ENCODE peak calls at places on chromosomes 5 and 9, in nine cellular contexts. K is NCI-H1092 treated with DMSO at 0.1 percent for 48 hours; Z is stimulated activated CD8-positive, alpha-beta memory T cell treated with anti-CD3 and anti-CD28 coated beads, Interleukin-15, amount 100 ng/mL, for 24 hours; E is NCI-H524; S is cardiac muscle cell; Y is SW480; L is BJ; X is GM03348; O is posterior cingulate gyrus. T is an unnamed sample.

GRCh38 chr5:178232124-178232919 is at the start of gene PHYKPL:
- DNase-seq in Z (peak), L (no peak), O (peak), K (peak), E (peak), Y (peak), S (peak), X (peak), T (peak)

GRCh38 chr9:116087246-116087645 is 66.3 kb upstream of the PAPPA start:
- DNase-seq in Z (no peak), K (no peak), Y (no peak), O (no peak), X (no peak), S (peak), L (no peak), E (no peak), T (no peak)

GRCh38 chr5:67215592-67216471 is 19.2 kb upstream of the CD180 start:
- DNase-seq in K (peak), L (no peak), O (no peak), S (peak), X (no peak), Y (no peak), Z (no peak), E (no peak), T (peak)

GRCh38 chr9:14433841-14434511 is 120.0 kb upstream of the NFIB start:
- DNase-seq in Y (peak), Z (no peak), K (peak), L (no peak), X (peak), O (no peak), S (peak), E (peak), T (no peak)

GRCh38 chr5:92907914-92908606 is 673.0 kb downstream of the NR2F1-AS1 start:
- DNase-seq in O (no peak), X (peak), L (peak), Y (no peak), Z (no peak), S (peak), K (no peak), E (no peak), T (no peak)

GRCh38 chr5:82620957-82621600 is 342.9 kb upstream of the RPS23 start:
- DNase-seq in L (no peak), X (no peak), K (no peak), E (no peak), Z (no peak), Y (no peak), O (no peak), S (no peak), T (no peak)

GRCh38 chr5:51381801-51382507 is 1.3 kb upstream of the ISL1 start:
- DNase-seq in X (no peak), Z (no peak), L (no peak), K (peak), E (peak), S (no peak), O (no peak), Y (no peak), T (no peak)

GRCh38 chr5:66722653-66723052 is 126.5 kb downstream of the MAST4 start:
- DNase-seq in L (no peak), K (no peak), S (no peak), E (no peak), O (no peak), Z (no peak), X (no peak), Y (no peak), T (no peak)

GRCh38 chr9:2150338-2150737 is 135.2 kb downstream of the SMARCA2 start:
- DNase-seq in L (no peak), K (no peak), S (no peak), E (no peak), X (no peak), Y (no peak), Z (no peak), O (no peak), T (no peak)

GRCh38 chr5:135112008-135112670 is 78.1 kb upstream of the PITX1 start:
- DNase-seq in Z (no peak), E (peak), Y (no peak), S (no peak), K (no peak), O (no peak), X (no peak), L (no peak), T (no peak)

GRCh38 chr5:112614285-112614684 is 123.4 kb upstream of the APC start:
- DNase-seq in K (no peak), S (no peak), E (no peak), Z (no peak), L (no peak), O (no peak), X (no peak), Y (no peak), T (no peak)

GRCh38 chr9:132712753-132713152 is 42.5 kb downstream of the GTF3C4 start:
- DNase-seq in X (no peak), Y (no peak), Z (no peak), L (no peak), K (no peak), O (no peak), E (no peak), S (no peak), T (no peak)

GRCh38 chr5:100421360-100421759 is 113.8 kb upstream of the FAM174A start:
- DNase-seq in S (no peak), K (no peak), O (no peak), Y (no peak), L (no peak), X (no peak), Z (no peak), E (no peak), T (no peak)

GRCh38 chr9:113361304-113362018 is 12.1 kb downstream of the BSPRY start:
- DNase-seq in X (peak), O (no peak), Z (no peak), S (peak), E (no peak), Y (no peak), K (no peak), L (no peak), T (no peak)

GRCh38 chr5:148981353-148981752 is 81.5 kb downstream of the SH3TC2 start:
- DNase-seq in X (no peak), K (no peak), L (no peak), Z (no peak), Y (no peak), O (no peak), S (no peak), E (no peak), T (no peak)

GRCh38 chr9:18747590-18747989 is 273.6 kb downstream of the ADAMTSL1 start:
- DNase-seq in E (no peak), O (no peak), Z (no peak), S (peak), X (peak), K (no peak), L (no peak), Y (no peak), T (no peak)

GRCh38 chr5:134490925-134491271 is 34.6 kb upstream of the JADE2 start:
- DNase-seq in Y (no peak), S (no peak), K (no peak), L (no peak), Z (no peak), O (no peak), E (no peak), X (no peak), T (no peak)

GRCh38 chr5:61450880-61451279 is 118.8 kb downstream of the ZSWIM6 start:
- DNase-seq in Y (peak), O (no peak), X (peak), E (peak), Z (no peak), S (peak), L (peak), K (peak), T (no peak)

GRCh38 chr5:174614500-174615135 is 109.8 kb upstream of the MSX2 start:
- DNase-seq in O (no peak), Z (no peak), K (no peak), S (no peak), X (no peak), L (no peak), E (no peak), Y (no peak), T (no peak)

GRCh38 chr5:119743927-119744326 is 114.6 kb downstream of the FAM170A start:
- DNase-seq in K (no peak), E (peak), X (no peak), S (peak), Z (no peak), L (no peak), O (no peak), Y (peak), T (peak)

GRCh38 chr5:135353952-135354721 is 44.9 kb downstream of the MACROH2A1 start:
- DNase-seq in S (peak), X (peak), Z (no peak), K (no peak), E (no peak), Y (no peak), L (peak), O (no peak), T (no peak)

GRCh38 chr5:52428977-52429474 is 358.7 kb upstream of the ITGA1 start:
- DNase-seq in Z (no peak), S (no peak), K (no peak), X (no peak), E (no peak), O (no peak), L (no peak), Y (no peak), T (no peak)